ENCODE peak calls at places on chromosomes 3 and 15, in four cellular contexts. One of them, this sample, is unnamed.

GRCh38 chr3:141255864-141256263 is 24.2 kb downstream of the PXYLP1 start:
- DNase-seq in NCI-H1105 treated with DMSO at 0.1 percent for 48 hours: no peak
- DNase-seq in lower leg skin: no peak
- DNase-seq in GM12891: no peak
- DNase-seq in this sample: no peak

GRCh38 chr3:76661527-76662250 is 378.2 kb upstream of the ROBO2 start:
- DNase-seq in GM12891: no peak
- DNase-seq in NCI-H1105 treated with DMSO at 0.1 percent for 48 hours: no peak
- DNase-seq in lower leg skin: no peak
- DNase-seq in this sample: no peak

GRCh38 chr3:132230156-132231000 is 86.8 kb upstream of the ACP3 start:
- DNase-seq in NCI-H1105 treated with DMSO at 0.1 percent for 48 hours: no peak
- DNase-seq in GM12891: no peak
- DNase-seq in lower leg skin: no peak
- DNase-seq in this sample: no peak

GRCh38 chr3:100354850-100355249 is 20.3 kb downstream of the NIT2 start:
- DNase-seq in NCI-H1105 treated with DMSO at 0.1 percent for 48 hours: no peak
- DNase-seq in lower leg skin: no peak
- DNase-seq in GM12891: no peak
- DNase-seq in this sample: no peak

GRCh38 chr3:38039101-38039898 is at the start of gene DLEC1:
- DNase-seq in GM12891: peak
- DNase-seq in NCI-H1105 treated with DMSO at 0.1 percent for 48 hours: no peak
- DNase-seq in lower leg skin: peak
- DNase-seq in this sample: no peak

GRCh38 chr3:79019137-79019923 is 748.5 kb downstream of the ROBO1 start:
- DNase-seq in lower leg skin: peak
- DNase-seq in NCI-H1105 treated with DMSO at 0.1 percent for 48 hours: peak
- DNase-seq in GM12891: no peak
- DNase-seq in this sample: peak

GRCh38 chr3:125280966-125281365 is 68.4 kb upstream of the SLC12A8 start:
- DNase-seq in lower leg skin: no peak
- DNase-seq in NCI-H1105 treated with DMSO at 0.1 percent for 48 hours: peak
- DNase-seq in GM12891: no peak
- DNase-seq in this sample: no peak

GRCh38 chr15:28886431-28887343 is 913 bp downstream of the APBA2 start:
- DNase-seq in GM12891: no peak
- DNase-seq in NCI-H1105 treated with DMSO at 0.1 percent for 48 hours: no peak
- DNase-seq in lower leg skin: no peak
- DNase-seq in this sample: no peak

GRCh38 chr15:70504305-70504951 is 258.9 kb downstream of the UACA start:
- DNase-seq in GM12891: no peak
- DNase-seq in lower leg skin: peak
- DNase-seq in NCI-H1105 treated with DMSO at 0.1 percent for 48 hours: no peak
- DNase-seq in this sample: peak

GRCh38 chr3:42999212-42999611 is 20.1 kb downstream of the GASK1A start:
- DNase-seq in GM12891: no peak
- DNase-seq in lower leg skin: no peak
- DNase-seq in NCI-H1105 treated with DMSO at 0.1 percent for 48 hours: no peak
- DNase-seq in this sample: no peak

GRCh38 chr3:126512026-126512425 is 5.5 kb downstream of the UROC1 start:
- DNase-seq in lower leg skin: no peak
- DNase-seq in NCI-H1105 treated with DMSO at 0.1 percent for 48 hours: no peak
- DNase-seq in GM12891: no peak
- DNase-seq in this sample: no peak

GRCh38 chr3:78497025-78497424 is 1270.8 kb downstream of the ROBO1 start:
- DNase-seq in NCI-H1105 treated with DMSO at 0.1 percent for 48 hours: peak
- DNase-seq in GM12891: no peak
- DNase-seq in lower leg skin: peak
- DNase-seq in this sample: no peak

GRCh38 chr3:32569540-32570425 is 875 bp downstream of the DYNC1LI1 start:
- DNase-seq in lower leg skin: peak
- DNase-seq in GM12891: peak
- DNase-seq in NCI-H1105 treated with DMSO at 0.1 percent for 48 hours: peak
- DNase-seq in this sample: peak

GRCh38 chr3:63364909-63365308 is 86.8 kb downstream of the SYNPR start:
- DNase-seq in GM12891: no peak
- DNase-seq in NCI-H1105 treated with DMSO at 0.1 percent for 48 hours: peak
- DNase-seq in lower leg skin: no peak
- DNase-seq in this sample: no peak

GRCh38 chr3:42937334-42937733 is 31.4 kb downstream of the ZNF662 start:
- DNase-seq in lower leg skin: no peak
- DNase-seq in NCI-H1105 treated with DMSO at 0.1 percent for 48 hours: no peak
- DNase-seq in GM12891: no peak
- DNase-seq in this sample: no peak

GRCh38 chr3:194989251-194989650 is 281.7 kb downstream of the XXYLT1 start:
- DNase-seq in lower leg skin: no peak
- DNase-seq in GM12891: no peak
- DNase-seq in NCI-H1105 treated with DMSO at 0.1 percent for 48 hours: no peak
- DNase-seq in this sample: no peak

GRCh38 chr3:38347421-38348200 is 1.0 kb downstream of the XYLB start:
- DNase-seq in NCI-H1105 treated with DMSO at 0.1 percent for 48 hours: no peak
- DNase-seq in GM12891: no peak
- DNase-seq in lower leg skin: no peak
- DNase-seq in this sample: no peak

GRCh38 chr3:182583545-182583944 is 209.8 kb upstream of the ATP11B start:
- DNase-seq in NCI-H1105 treated with DMSO at 0.1 percent for 48 hours: no peak
- DNase-seq in GM12891: no peak
- DNase-seq in lower leg skin: no peak
- DNase-seq in this sample: no peak

GRCh38 chr15:62888628-62889027 is 153.9 kb upstream of the TPM1 start:
- DNase-seq in lower leg skin: no peak
- DNase-seq in GM12891: no peak
- DNase-seq in NCI-H1105 treated with DMSO at 0.1 percent for 48 hours: no peak
- DNase-seq in this sample: no peak

GRCh38 chr3:32583708-32584107 is 13.1 kb upstream of the DYNC1LI1 start:
- DNase-seq in lower leg skin: no peak
- DNase-seq in GM12891: no peak
- DNase-seq in NCI-H1105 treated with DMSO at 0.1 percent for 48 hours: no peak
- DNase-seq in this sample: no peak

GRCh38 chr15:80241508-80241907 is 10.5 kb downstream of the CTXND1 start:
- DNase-seq in GM12891: no peak
- DNase-seq in lower leg skin: no peak
- DNase-seq in NCI-H1105 treated with DMSO at 0.1 percent for 48 hours: no peak
- DNase-seq in this sample: no peak

GRCh38 chr3:14177580-14178246 is 688 bp downstream of the XPC start:
- DNase-seq in NCI-H1105 treated with DMSO at 0.1 percent for 48 hours: no peak
- DNase-seq in GM12891: no peak
- DNase-seq in lower leg skin: no peak
- DNase-seq in this sample: peak

GRCh38 chr3:126412841-126413692 is 18.4 kb downstream of the CFAP100 start:
- DNase-seq in NCI-H1105 treated with DMSO at 0.1 percent for 48 hours: no peak
- DNase-seq in GM12891: no peak
- DNase-seq in lower leg skin: no peak
- DNase-seq in this sample: no peak

GRCh38 chr15:90315276-90315982 is 36.7 kb upstream of the ZNF774 start:
- DNase-seq in lower leg skin: peak
- DNase-seq in NCI-H1105 treated with DMSO at 0.1 percent for 48 hours: no peak
- DNase-seq in GM12891: no peak
- DNase-seq in this sample: peak

GRCh38 chr3:129030611-129031010 is 29.5 kb downstream of the EFCC1 start:
- DNase-seq in lower leg skin: no peak
- DNase-seq in GM12891: no peak
- DNase-seq in NCI-H1105 treated with DMSO at 0.1 percent for 48 hours: no peak
- DNase-seq in this sample: no peak

GRCh38 chr3:184005981-184006507 is 11.6 kb downstream of the ABCC5 start:
- DNase-seq in GM12891: peak
- DNase-seq in lower leg skin: peak
- DNase-seq in NCI-H1105 treated with DMSO at 0.1 percent for 48 hours: peak
- DNase-seq in this sample: no peak

GRCh38 chr3:196513697-196514349 is 1.3 kb downstream of the SMCO1 start:
- DNase-seq in GM12891: no peak
- DNase-seq in NCI-H1105 treated with DMSO at 0.1 percent for 48 hours: no peak
- DNase-seq in lower leg skin: no peak
- DNase-seq in this sample: no peak

GRCh38 chr3:107798381-107798780 is 275.6 kb downstream of the BBX start:
- DNase-seq in lower leg skin: no peak
- DNase-seq in NCI-H1105 treated with DMSO at 0.1 percent for 48 hours: no peak
- DNase-seq in GM12891: no peak
- DNase-seq in this sample: no peak

GRCh38 chr15:92801774-92802464 is 98.2 kb upstream of the CHD2 start:
- DNase-seq in NCI-H1105 treated with DMSO at 0.1 percent for 48 hours: no peak
- DNase-seq in lower leg skin: peak
- DNase-seq in GM12891: no peak
- DNase-seq in this sample: peak

GRCh38 chr3:118480101-118480860 is 554.4 kb downstream of the IGSF11 start:
- DNase-seq in GM12891: no peak
- DNase-seq in NCI-H1105 treated with DMSO at 0.1 percent for 48 hours: no peak
- DNase-seq in lower leg skin: no peak
- DNase-seq in this sample: no peak

GRCh38 chr3:111725706-111726105 is 130.6 kb upstream of the ZBED2 start:
- DNase-seq in lower leg skin: no peak
- DNase-seq in NCI-H1105 treated with DMSO at 0.1 percent for 48 hours: no peak
- DNase-seq in GM12891: no peak
- DNase-seq in this sample: no peak

GRCh38 chr15:82040862-82041261 is 5.0 kb downstream of the MEX3B start:
- DNase-seq in lower leg skin: no peak
- DNase-seq in NCI-H1105 treated with DMSO at 0.1 percent for 48 hours: peak
- DNase-seq in GM12891: no peak
- DNase-seq in this sample: no peak

GRCh38 chr3:51967384-51968174 is at the start of gene PCBP4:
- DNase-seq in GM12891: peak
- DNase-seq in lower leg skin: peak
- DNase-seq in NCI-H1105 treated with DMSO at 0.1 percent for 48 hours: peak
- DNase-seq in this sample: peak

GRCh38 chr3:46883252-46884185 is 6.0 kb downstream of the PTH1R start:
- DNase-seq in lower leg skin: no peak
- DNase-seq in NCI-H1105 treated with DMSO at 0.1 percent for 48 hours: no peak
- DNase-seq in GM12891: peak
- DNase-seq in this sample: no peak

GRCh38 chr3:187286467-187287059 is 5.0 kb downstream of the MASP1 start:
- DNase-seq in NCI-H1105 treated with DMSO at 0.1 percent for 48 hours: no peak
- DNase-seq in lower leg skin: no peak
- DNase-seq in GM12891: no peak
- DNase-seq in this sample: no peak

GRCh38 chr3:27939940-27940339 is 217.8 kb upstream of the EOMES start:
- DNase-seq in GM12891: no peak
- DNase-seq in NCI-H1105 treated with DMSO at 0.1 percent for 48 hours: no peak
- DNase-seq in lower leg skin: no peak
- DNase-seq in this sample: no peak

GRCh38 chr3:175511219-175511780 is 652.2 kb downstream of the NAALADL2 start:
- DNase-seq in lower leg skin: no peak
- DNase-seq in GM12891: no peak
- DNase-seq in NCI-H1105 treated with DMSO at 0.1 percent for 48 hours: no peak
- DNase-seq in this sample: no peak

GRCh38 chr3:4889896-4890295 is 89.3 kb upstream of the BHLHE40 start:
- DNase-seq in GM12891: no peak
- DNase-seq in lower leg skin: no peak
- DNase-seq in NCI-H1105 treated with DMSO at 0.1 percent for 48 hours: no peak
- DNase-seq in this sample: no peak

This sample was measured in tibial nerve.